ENCODE peak calls at places on chromosomes 5 and 9, in six cellular contexts. B, F, W, N, M and D are unnamed samples.
A peak's percentile ranks its signal among the peaks of the same experiment; 100 is the strongest.

GRCh38 chr5:142466195-142466951 is 141.6 kb upstream of the SPRY4 start:
- DNase-seq in B (no peak), W (no peak), F (no peak), M (no peak), N (no peak), D (no peak)

GRCh38 chr9:131404581-131404980 is 10.7 kb downstream of the PRRC2B start:
- DNase-seq in B (no peak), W (no peak), F (no peak), M (no peak), N (no peak), D (no peak)

GRCh38 chr9:90767523-90768100 is 34.0 kb upstream of the SYK start:
- DNase-seq in M (no peak), B (no peak), F (no peak), W (no peak), N (no peak), D (no peak)

GRCh38 chr5:141528401-141528984 is 39.6 kb downstream of the PCDHGC5 start:
- DNase-seq in N (no peak), B (no peak), F (no peak), M (no peak), W (no peak), D (no peak)

GRCh38 chr5:75885321-75885720 is 168.1 kb upstream of the POC5 start:
- DNase-seq in M (no peak), F (no peak), W (no peak), N (no peak), B (no peak), D (no peak)

GRCh38 chr5:75281716-75282465 is 45.2 kb upstream of the ANKRD31 start:
- DNase-seq in F (no peak), N (no peak), W (no peak), B (no peak), M (no peak), D (no peak)

GRCh38 chr5:68950111-68950510 is 143.7 kb upstream of the SLC30A5 start:
- DNase-seq in M (no peak), N (no peak), W (no peak), B (no peak), F (peak; percentile 55), D (peak; percentile 63)

GRCh38 chr5:91245871-91246270 is 137.2 kb downstream of the ARRDC3 start:
- DNase-seq in F (no peak), N (no peak), W (peak; percentile 30), M (no peak), B (no peak), D (no peak)

GRCh38 chr9:113516840-113517577 is 53.5 kb downstream of the RGS3 start:
- DNase-seq in W (no peak), B (peak; percentile 60), F (no peak), N (peak; percentile 63), M (no peak), D (peak; percentile 13)